ENCODE peak calls at places on chromosomes 6 and 20, in nine cellular contexts. P is astrocyte, F is heart right ventricle, T is foreskin fibroblast, N is AG10803, L is lower lobe of right lung, W is omental fat pad, K is thoracic aorta, E is GM20000. X is an unnamed sample.

GRCh38 chr6:4852938-4853337 is 76.7 kb downstream of the CDYL start:
- DNase-seq in P (no peak), F (no peak), T (no peak), N (no peak), L (no peak), W (no peak), K (no peak), E (no peak), X (no peak)

GRCh38 chr6:82408952-82409421 is 45.4 kb downstream of the TPBG start:
- DNase-seq in P (peak; percentile 67), F (no peak), T (peak; percentile 71), N (peak; percentile 64), L (no peak), W (no peak), K (no peak), E (no peak), X (peak; percentile 93)

GRCh38 chr6:148884461-148884860 is 137.6 kb downstream of the UST start:
- DNase-seq in P (no peak), F (no peak), T (no peak), N (no peak), L (no peak), W (no peak), K (no peak), E (peak; percentile 56), X (no peak)

GRCh38 chr6:104537185-104537584 is 322.5 kb downstream of the HACE1 start:
- DNase-seq in P (peak; percentile 74), F (no peak), T (peak; percentile 33), N (peak; percentile 56), L (no peak), W (no peak), K (no peak), E (no peak), X (peak; percentile 72)

GRCh38 chr6:38508894-38509293 is 130.8 kb downstream of the BTBD9 start:
- DNase-seq in P (peak; percentile 38), F (no peak), T (peak; percentile 68), N (peak; percentile 14), L (no peak), W (no peak), K (no peak), E (no peak), X (no peak)

GRCh38 chr20:37673429-37673828 is 20.4 kb upstream of the CTNNBL1 start:
- DNase-seq in P (no peak), F (no peak), T (no peak), N (no peak), L (no peak), W (no peak), K (no peak), E (no peak), X (no peak)

GRCh38 chr6:32192608-32193039 is at the start of gene GPSM3:
- DNase-seq in P (no peak), F (peak; percentile 65), T (peak; percentile 54), N (peak; percentile 42), L (peak; percentile 82), W (no peak), K (no peak), E (peak; percentile 44), X (no peak)

GRCh38 chr20:48733296-48733790 is 94.5 kb downstream of the PREX1 start:
- DNase-seq in P (peak; percentile 42), F (no peak), T (no peak), N (no peak), L (no peak), W (no peak), K (no peak), E (no peak), X (no peak)

GRCh38 chr6:3808759-3809514 is 40.2 kb upstream of the FAM50B start:
- DNase-seq in P (peak; percentile 88), F (peak; percentile 24), T (peak; percentile 96), N (peak; percentile 96), L (no peak), W (no peak), K (peak; percentile 62), E (no peak), X (peak; percentile 72)

GRCh38 chr6:88119769-88120168 is 46.4 kb downstream of the CNR1 start:
- DNase-seq in P (no peak), F (no peak), T (no peak), N (no peak), L (no peak), W (no peak), K (no peak), E (peak; percentile 16), X (no peak)

GRCh38 chr6:38117281-38117680 is 297.8 kb downstream of the ZFAND3 start:
- DNase-seq in P (peak; percentile 29), F (no peak), T (peak; percentile 43), N (peak; percentile 45), L (no peak), W (no peak), K (no peak), E (no peak), X (peak; percentile 27)

GRCh38 chr20:38764563-38765355 is 16.5 kb downstream of the ACTR5 start:
- DNase-seq in P (peak; percentile 83), F (no peak), T (peak; percentile 95), N (peak; percentile 87), L (no peak), W (no peak), K (no peak), E (no peak), X (peak; percentile 70)

GRCh38 chr20:2210646-2211556 is 84.9 kb upstream of the TGM3 start:
- DNase-seq in P (peak; percentile 65), F (no peak), T (peak; percentile 91), N (peak; percentile 81), L (peak; percentile 53), W (no peak), K (no peak), E (no peak), X (peak; percentile 74)

GRCh38 chr6:108115598-108116058 is 41.1 kb upstream of the OSTM1 start:
- DNase-seq in P (no peak), F (peak; percentile 29), T (peak; percentile 51), N (peak; percentile 17), L (peak; percentile 70), W (no peak), K (no peak), E (peak; percentile 66), X (no peak)

GRCh38 chr6:90121982-90122381 is 174.7 kb downstream of the BACH2 start:
- DNase-seq in P (peak; percentile 39), F (no peak), T (no peak), N (no peak), L (no peak), W (no peak), K (no peak), E (no peak), X (peak; percentile 75)

GRCh38 chr6:158772172-158772571 is 47.0 kb downstream of the EZR start:
- DNase-seq in P (no peak), F (no peak), T (peak; percentile 47), N (peak; percentile 20), L (no peak), W (no peak), K (no peak), E (no peak), X (no peak)

GRCh38 chr6:149560736-149561135 is 5.4 kb upstream of the GINM1 start:
- DNase-seq in P (no peak), F (no peak), T (peak; percentile 44), N (no peak), L (no peak), W (no peak), K (no peak), E (no peak), X (no peak)

GRCh38 chr6:27532820-27533538 is 60.1 kb upstream of the ZNF184 start:
- DNase-seq in P (peak; percentile 92), F (no peak), T (peak; percentile 9), N (peak; percentile 59), L (no peak), W (no peak), K (no peak), E (no peak), X (peak; percentile 90)

GRCh38 chr6:23728707-23729106 is 397.3 kb upstream of the NRSN1 start:
- DNase-seq in P (no peak), F (no peak), T (no peak), N (no peak), L (no peak), W (no peak), K (no peak), E (no peak), X (no peak)

GRCh38 chr6:6105472-6106036 is 98.8 kb upstream of the NRN1 start:
- DNase-seq in P (no peak), F (no peak), T (no peak), N (no peak), L (no peak), W (no peak), K (no peak), E (no peak), X (no peak)

GRCh38 chr6:54017877-54018276 is 93.4 kb upstream of the MLIP start:
- DNase-seq in P (no peak), F (no peak), T (no peak), N (no peak), L (no peak), W (no peak), K (no peak), E (no peak), X (no peak)

GRCh38 chr20:58963060-58963584 is 17.9 kb upstream of the NELFCD start:
- DNase-seq in P (no peak), F (no peak), T (no peak), N (no peak), L (no peak), W (no peak), K (no peak), E (no peak), X (no peak)
- TF ChIP-seq CTCF in P (no peak), F (no peak), T (no peak), N (no peak), L (no peak), W (no peak), K (no peak), E (no peak), X (no peak)

GRCh38 chr20:41746635-41747034 is 128.5 kb upstream of the CHD6 start:
- DNase-seq in P (no peak), F (no peak), T (no peak), N (no peak), L (no peak), W (no peak), K (no peak), E (no peak), X (no peak)
- TF ChIP-seq CTCF in P (no peak), F (no peak), T (no peak), N (peak; percentile 10), L (no peak), W (no peak), K (no peak), E (no peak), X (no peak)

GRCh38 chr20:44109951-44110361 is 77.0 kb downstream of the JPH2 start:
- DNase-seq in P (peak; percentile 29), F (no peak), T (no peak), N (no peak), L (no peak), W (no peak), K (no peak), E (no peak), X (no peak)
- TF ChIP-seq CTCF in P (no peak), F (peak; percentile 13), T (peak; percentile 12), N (peak; percentile 21), L (no peak), W (no peak), K (no peak), E (no peak), X (peak; percentile 29)

GRCh38 chr6:85756982-85757381 is 114.3 kb upstream of the SYNCRIP start:
- DNase-seq in P (peak; percentile 9), F (no peak), T (peak; percentile 50), N (peak; percentile 29), L (no peak), W (no peak), K (no peak), E (no peak), X (no peak)
- TF ChIP-seq CTCF in P (peak; percentile 44), F (peak; percentile 43), T (peak; percentile 19), N (peak; percentile 59), L (peak; percentile 32), W (no peak), K (peak; percentile 40), E (no peak), X (peak; percentile 68)

X was measured in foreskin keratinocyte.